ENCODE peak calls at places on chromosomes 7 and 10, in six cellular contexts. F is AG04450, G is bronchial epithelial cell, N is A549, H is fibroblast of pulmonary artery, Z is cardiac fibroblast. W is an unnamed sample.

GRCh38 chr10:48289652-48290238 is 15.2 kb upstream of the FRMPD2 start:
- DNase-seq in H (peak), N (peak), F (no peak), Z (peak), G (peak), W (peak)

GRCh38 chr10:79298403-79299244 is 48.6 kb upstream of the PPIF start:
- DNase-seq in N (peak), Z (peak), G (peak), H (peak), F (peak), W (no peak)

GRCh38 chr7:150941983-150942590 is 36.0 kb downstream of the KCNH2 start:
- DNase-seq in Z (no peak), H (no peak), F (no peak), G (peak), N (no peak), W (no peak)

GRCh38 chr10:131750171-131750895 is 150.5 kb upstream of the PPP2R2D start:
- DNase-seq in H (no peak), G (no peak), F (no peak), Z (no peak), N (no peak), W (no peak)

GRCh38 chr7:148838905-148839304 is 45.2 kb downstream of the EZH2 start:
- DNase-seq in Z (no peak), N (no peak), F (no peak), H (no peak), G (peak), W (no peak)

GRCh38 chr7:96989859-96990317 is 15.5 kb upstream of the DLX6 start:
- DNase-seq in N (no peak), Z (no peak), F (no peak), H (no peak), G (no peak), W (no peak)

GRCh38 chr7:149598721-149599308 is 101.2 kb upstream of the ZNF746 start:
- DNase-seq in Z (peak), F (no peak), H (peak), G (peak), N (peak), W (peak)

GRCh38 chr7:47479821-47480575 is 101.9 kb downstream of the TNS3 start:
- DNase-seq in F (no peak), N (no peak), H (no peak), G (no peak), Z (no peak), W (peak)

GRCh38 chr7:68309271-68309670 is 1289.0 kb upstream of the AUTS2 start:
- DNase-seq in Z (no peak), F (no peak), N (no peak), G (no peak), H (no peak), W (no peak)

GRCh38 chr7:121011401-121011800 is 22.9 kb downstream of the CPED1 start:
- DNase-seq in G (no peak), Z (no peak), H (no peak), F (no peak), N (no peak), W (no peak)

GRCh38 chr7:28408105-28408973 is 4.0 kb upstream of the CREB5 start:
- DNase-seq in H (no peak), G (peak), Z (no peak), F (no peak), N (no peak), W (peak)

GRCh38 chr10:555682-556350 is 133.7 kb downstream of the DIP2C start:
- DNase-seq in F (no peak), N (no peak), G (no peak), Z (no peak), H (no peak), W (no peak)

GRCh38 chr10:21742740-21743412 is 208.8 kb downstream of the MLLT10 start:
- DNase-seq in N (no peak), G (no peak), Z (no peak), F (no peak), H (no peak), W (no peak)

GRCh38 chr10:126921974-126922525 is 16.8 kb downstream of the DOCK1 start:
- DNase-seq in N (no peak), H (peak), F (peak), G (peak), Z (peak), W (no peak)

GRCh38 chr10:92184977-92185376 is 105.9 kb downstream of the CPEB3 start:
- DNase-seq in H (no peak), F (no peak), N (no peak), Z (no peak), G (no peak), W (no peak)

GRCh38 chr7:158431941-158432347 is 155.7 kb downstream of the PTPRN2 start:
- DNase-seq in Z (peak), H (peak), G (peak), N (peak), F (no peak), W (no peak)

GRCh38 chr10:72736881-72737280 is 44.9 kb downstream of the MCU start:
- DNase-seq in G (no peak), F (no peak), N (no peak), Z (peak), H (no peak), W (no peak)

GRCh38 chr7:102331536-102332275 is 24.5 kb downstream of the SPDYE6 start:
- DNase-seq in G (no peak), H (no peak), Z (no peak), F (no peak), N (no peak), W (no peak)

GRCh38 chr7:122350701-122351100 is 46.2 kb upstream of the FEZF1 start:
- DNase-seq in N (no peak), F (no peak), H (no peak), Z (no peak), G (no peak), W (no peak)

GRCh38 chr7:127652333-127653248 is 597 bp downstream of the SND1 start:
- DNase-seq in Z (peak), F (no peak), H (peak), G (peak), N (peak), W (no peak)

GRCh38 chr10:88450201-88450600 is 132.9 kb downstream of the RNLS start:
- DNase-seq in N (no peak), G (no peak), H (no peak), Z (no peak), F (no peak), W (no peak)

GRCh38 chr7:151177310-151177709 is 9.7 kb downstream of the ASB10 start:
- DNase-seq in G (no peak), N (no peak), F (no peak), Z (no peak), H (no peak), W (no peak)

GRCh38 chr7:155312108-155312507 is 14.4 kb downstream of the INSIG1 start:
- DNase-seq in H (no peak), N (no peak), Z (no peak), G (no peak), F (no peak), W (no peak)

GRCh38 chr10:86556532-86556931 is 34.9 kb upstream of the WAPL start:
- DNase-seq in F (no peak), N (no peak), Z (no peak), H (no peak), G (no peak), W (no peak)

GRCh38 chr10:4028027-4028471 is 243.0 kb upstream of the KLF6 start:
- DNase-seq in Z (no peak), N (no peak), G (peak), H (no peak), F (peak), W (no peak)

GRCh38 chr7:108000875-108001758 is 1.8 kb downstream of the LAMB1 start:
- DNase-seq in Z (peak), G (peak), F (no peak), H (peak), N (peak), W (peak)

GRCh38 chr10:123790132-123790885 is 101.3 kb downstream of the CPXM2 start:
- DNase-seq in F (no peak), H (no peak), N (no peak), Z (no peak), G (no peak), W (no peak)

GRCh38 chr7:84022009-84022408 is 172.6 kb downstream of the SEMA3A start:
- DNase-seq in G (no peak), F (no peak), Z (no peak), H (no peak), N (no peak), W (no peak)

GRCh38 chr7:35736725-35737124 is 41.8 kb upstream of the HERPUD2 start:
- DNase-seq in Z (peak), N (no peak), G (peak), F (no peak), H (peak), W (no peak)

GRCh38 chr7:8063706-8064297 is 95.2 kb downstream of the GLCCI1 start:
- DNase-seq in G (peak), F (no peak), N (no peak), Z (peak), H (peak), W (no peak)

GRCh38 chr10:86159797-86160196 is 206.8 kb downstream of the GRID1 start:
- DNase-seq in N (no peak), Z (no peak), F (no peak), H (no peak), G (no peak), W (no peak)

GRCh38 chr7:93894966-93895650 is 4.6 kb upstream of the TFPI2 start:
- DNase-seq in G (no peak), Z (no peak), H (peak), N (no peak), F (no peak), W (no peak)

GRCh38 chr7:130365511-130366441 is 14.5 kb upstream of the CPA1 start:
- DNase-seq in H (peak), N (no peak), Z (peak), F (peak), G (peak), W (peak)

GRCh38 chr10:18713077-18713476 is 53.8 kb downstream of the ARL5B start:
- DNase-seq in F (peak), Z (peak), N (peak), H (peak), G (peak), W (no peak)

GRCh38 chr7:115274-115911 is 77.0 kb upstream of the FAM20C start:
- DNase-seq in F (no peak), G (no peak), N (no peak), H (peak), Z (peak), W (no peak)

GRCh38 chr10:123569436-123570010 is 96.6 kb upstream of the GPR26 start:
- DNase-seq in F (no peak), G (no peak), H (no peak), N (no peak), Z (no peak), W (no peak)

GRCh38 chr7:1883834-1884582 is 213.9 kb downstream of the ELFN1 start:
- DNase-seq in H (no peak), F (no peak), G (no peak), Z (no peak), N (no peak), W (peak)
- TF ChIP-seq CTCF in H (no peak), F (no peak), G (no peak), Z (no peak), N (no peak), W (peak)

GRCh38 chr7:100476903-100477870 is 1.8 kb downstream of the TSC22D4 start:
- DNase-seq in G (no peak), N (no peak), F (no peak), H (no peak), Z (no peak), W (no peak)
- TF ChIP-seq CTCF in G (peak), N (no peak), F (peak), H (peak), Z (peak), W (peak)

DNA sequence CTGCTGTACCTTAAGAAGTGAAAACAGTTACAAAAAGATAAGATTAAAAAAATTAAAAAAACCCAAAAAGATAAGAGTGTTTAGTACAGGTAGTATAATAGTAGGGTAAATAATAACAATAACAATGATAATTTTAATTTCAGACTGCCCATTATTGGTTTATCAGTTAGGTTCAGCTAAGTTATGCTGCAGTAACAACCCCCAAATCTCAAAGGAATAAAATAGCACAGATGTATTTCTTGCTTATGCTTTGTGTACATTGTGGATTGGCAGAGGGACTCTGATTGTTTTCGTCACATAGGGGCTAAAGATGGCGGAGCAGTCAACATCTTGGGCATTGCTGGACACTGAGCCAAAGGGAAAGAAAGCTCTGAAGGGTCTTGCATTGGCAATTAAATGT is 264.6 kb downstream of the LRMDA start:
- DNase-seq in H (no peak), N (no peak), Z (no peak), F (no peak), G (no peak), W (no peak)
- TF ChIP-seq CTCF in H (no peak), N (no peak), Z (no peak), F (no peak), G (no peak), W (no peak)

DNA sequence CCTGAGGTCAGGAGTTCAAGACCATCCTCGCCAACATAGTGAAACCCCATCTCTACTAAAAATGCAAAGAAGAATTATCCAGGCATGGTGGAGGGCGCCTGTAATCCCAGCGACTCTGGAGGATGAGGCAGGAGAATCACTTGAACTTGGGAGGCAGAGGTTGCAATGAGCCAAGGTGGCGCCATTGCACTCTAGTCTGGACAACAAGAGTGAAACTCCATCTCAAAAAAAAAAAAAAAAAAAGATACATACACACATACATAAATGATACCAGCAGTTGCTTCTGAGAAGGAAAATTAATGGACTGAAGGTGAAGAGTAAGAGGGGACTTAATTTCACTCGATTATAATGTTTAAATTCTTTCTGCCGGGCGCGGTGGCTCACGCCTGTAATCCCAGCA is 40.2 kb upstream of the PAX2 start:
- DNase-seq in H (no peak), F (no peak), G (no peak), N (no peak), Z (no peak), W (no peak)
- TF ChIP-seq CTCF in H (no peak), F (no peak), G (no peak), N (peak), Z (no peak), W (no peak)

GRCh38 chr7:91424372-91424771 is 160.1 kb downstream of the FZD1 start:
- DNase-seq in N (no peak), G (no peak), F (no peak), H (no peak), Z (no peak), W (peak)
- TF ChIP-seq CTCF in N (no peak), G (no peak), F (peak), H (no peak), Z (no peak), W (peak)

GRCh38 chr10:111076191-111076681 is 593 bp upstream of the ADRA2A start:
- DNase-seq in H (peak), G (no peak), Z (peak), F (no peak), N (peak), W (peak)
- TF ChIP-seq CTCF in H (peak), G (peak), Z (peak), F (peak), N (peak), W (peak)

GRCh38 chr7:18906901-18907300 is 210.5 kb downstream of the TWIST1 start:
- DNase-seq in F (no peak), N (no peak), Z (peak), G (no peak), H (no peak), W (peak)
- TF ChIP-seq CTCF in F (no peak), N (no peak), Z (no peak), G (no peak), H (peak), W (peak)